ENCODE peak calls at places on chromosomes 2 and 18, in four cellular contexts. One of them, this sample, is unnamed.

GRCh38 chr2:10829304-10829703 is 16.7 kb upstream of the PDIA6 start:
- DNase-seq in CD4-positive, alpha-beta T cell: no peak
- DNase-seq in neural progenitor cell: no peak
- DNase-seq in epithelial cell of prostate: no peak
- DNase-seq in this sample: no peak

GRCh38 chr2:237731663-237732062 is 66.9 kb upstream of the RBM44 start:
- DNase-seq in CD4-positive, alpha-beta T cell: no peak
- DNase-seq in neural progenitor cell: no peak
- DNase-seq in epithelial cell of prostate: peak; percentile 43
- DNase-seq in this sample: no peak

GRCh38 chr2:165497659-165498306 is 28.3 kb downstream of the CSRNP3 start:
- DNase-seq in neural progenitor cell: no peak
- DNase-seq in CD4-positive, alpha-beta T cell: no peak
- DNase-seq in epithelial cell of prostate: no peak
- DNase-seq in this sample: no peak

GRCh38 chr2:62489162-62489561 is 16.8 kb downstream of the TMEM17 start:
- DNase-seq in epithelial cell of prostate: no peak
- DNase-seq in CD4-positive, alpha-beta T cell: no peak
- DNase-seq in neural progenitor cell: no peak
- DNase-seq in this sample: no peak

GRCh38 chr2:143128681-143129580 is at the start of gene ARHGAP15:
- DNase-seq in CD4-positive, alpha-beta T cell: peak; percentile 67
- DNase-seq in epithelial cell of prostate: no peak
- DNase-seq in neural progenitor cell: no peak
- DNase-seq in this sample: peak; percentile 89

GRCh38 chr2:229454934-229455631 is 184.0 kb upstream of the PID1 start:
- DNase-seq in epithelial cell of prostate: peak; percentile 39
- DNase-seq in CD4-positive, alpha-beta T cell: no peak
- DNase-seq in neural progenitor cell: no peak
- DNase-seq in this sample: no peak

GRCh38 chr2:206728277-206729199 is 10.3 kb upstream of the DYTN start:
- DNase-seq in neural progenitor cell: no peak
- DNase-seq in epithelial cell of prostate: peak; percentile 3
- DNase-seq in CD4-positive, alpha-beta T cell: no peak
- DNase-seq in this sample: no peak

GRCh38 chr2:239111401-239112100 is 263.7 kb downstream of the TWIST2 start:
- DNase-seq in epithelial cell of prostate: no peak
- DNase-seq in CD4-positive, alpha-beta T cell: no peak
- DNase-seq in neural progenitor cell: no peak
- DNase-seq in this sample: no peak

GRCh38 chr2:20005067-20005627 is 7.3 kb downstream of the MATN3 start:
- DNase-seq in neural progenitor cell: no peak
- DNase-seq in CD4-positive, alpha-beta T cell: no peak
- DNase-seq in epithelial cell of prostate: no peak
- DNase-seq in this sample: no peak

GRCh38 chr2:239377591-239377990 is 23.2 kb downstream of the HDAC4 start:
- DNase-seq in epithelial cell of prostate: no peak
- DNase-seq in CD4-positive, alpha-beta T cell: peak; percentile 24
- DNase-seq in neural progenitor cell: no peak
- DNase-seq in this sample: no peak

GRCh38 chr18:49854681-49855080 is 41.3 kb upstream of the ACAA2 start:
- DNase-seq in CD4-positive, alpha-beta T cell: no peak
- DNase-seq in epithelial cell of prostate: no peak
- DNase-seq in neural progenitor cell: no peak
- DNase-seq in this sample: no peak

GRCh38 chr2:11473604-11474440 is 7.9 kb upstream of the E2F6 start:
- DNase-seq in neural progenitor cell: peak; percentile 85
- DNase-seq in epithelial cell of prostate: no peak
- DNase-seq in CD4-positive, alpha-beta T cell: no peak
- DNase-seq in this sample: no peak

GRCh38 chr2:208224802-208225201 is 30.1 kb downstream of the IDH1 start:
- DNase-seq in epithelial cell of prostate: no peak
- DNase-seq in neural progenitor cell: no peak
- DNase-seq in CD4-positive, alpha-beta T cell: no peak
- DNase-seq in this sample: no peak

GRCh38 chr2:152432206-152432653 is 97.3 kb downstream of the FMNL2 start:
- DNase-seq in CD4-positive, alpha-beta T cell: no peak
- DNase-seq in epithelial cell of prostate: peak; percentile 85
- DNase-seq in neural progenitor cell: no peak
- DNase-seq in this sample: peak; percentile 38

GRCh38 chr2:187319441-187320108 is 128.5 kb downstream of the CALCRL start:
- DNase-seq in neural progenitor cell: no peak
- DNase-seq in epithelial cell of prostate: no peak
- DNase-seq in CD4-positive, alpha-beta T cell: no peak
- DNase-seq in this sample: no peak

GRCh38 chr2:174066871-174067270 is 101.7 kb upstream of the SP3 start:
- DNase-seq in epithelial cell of prostate: no peak
- DNase-seq in CD4-positive, alpha-beta T cell: no peak
- DNase-seq in neural progenitor cell: no peak
- DNase-seq in this sample: no peak

GRCh38 chr2:1492696-1493095 is 79.4 kb downstream of the TPO start:
- DNase-seq in CD4-positive, alpha-beta T cell: peak; percentile 25
- DNase-seq in epithelial cell of prostate: no peak
- DNase-seq in neural progenitor cell: no peak
- DNase-seq in this sample: no peak

GRCh38 chr2:229601936-229602335 is 112.4 kb downstream of the DNER start:
- DNase-seq in CD4-positive, alpha-beta T cell: no peak
- DNase-seq in epithelial cell of prostate: no peak
- DNase-seq in neural progenitor cell: no peak
- DNase-seq in this sample: no peak

GRCh38 chr2:88350641-88351601 is 101.6 kb downstream of the FOXI3 start:
- DNase-seq in neural progenitor cell: peak; percentile 84
- DNase-seq in CD4-positive, alpha-beta T cell: peak; percentile 70
- DNase-seq in epithelial cell of prostate: no peak
- DNase-seq in this sample: peak; percentile 36

GRCh38 chr2:23385351-23385747 is 370 bp downstream of the KLHL29 start:
- DNase-seq in neural progenitor cell: peak; percentile 76
- DNase-seq in CD4-positive, alpha-beta T cell: no peak
- DNase-seq in epithelial cell of prostate: no peak
- DNase-seq in this sample: no peak

GRCh38 chr2:180695570-180695969 is 284.8 kb upstream of the UBE2E3 start:
- DNase-seq in epithelial cell of prostate: no peak
- DNase-seq in neural progenitor cell: no peak
- DNase-seq in CD4-positive, alpha-beta T cell: no peak
- DNase-seq in this sample: no peak

GRCh38 chr2:136116813-136117390 is 1.0 kb downstream of the CXCR4 start:
- DNase-seq in epithelial cell of prostate: no peak
- DNase-seq in CD4-positive, alpha-beta T cell: peak; percentile 70
- DNase-seq in neural progenitor cell: peak; percentile 51
- DNase-seq in this sample: peak; percentile 70

GRCh38 chr18:5144629-5145028 is 52.4 kb downstream of the AKAIN1 start:
- DNase-seq in epithelial cell of prostate: no peak
- DNase-seq in CD4-positive, alpha-beta T cell: no peak
- DNase-seq in neural progenitor cell: no peak
- DNase-seq in this sample: no peak

GRCh38 chr2:159677654-159678053 is 34.7 kb upstream of the MARCHF7 start:
- DNase-seq in neural progenitor cell: no peak
- DNase-seq in epithelial cell of prostate: no peak
- DNase-seq in CD4-positive, alpha-beta T cell: no peak
- DNase-seq in this sample: no peak

GRCh38 chr2:53561155-53561554 is 206.4 kb upstream of the CHAC2 start:
- DNase-seq in neural progenitor cell: no peak
- DNase-seq in CD4-positive, alpha-beta T cell: no peak
- DNase-seq in epithelial cell of prostate: no peak
- DNase-seq in this sample: no peak

GRCh38 chr2:39642054-39642742 is 23.5 kb upstream of the TMEM178A start:
- DNase-seq in epithelial cell of prostate: peak; percentile 48
- DNase-seq in CD4-positive, alpha-beta T cell: no peak
- DNase-seq in neural progenitor cell: peak; percentile 13
- DNase-seq in this sample: no peak

GRCh38 chr2:39481611-39482010 is 44.5 kb upstream of the MAP4K3 start:
- DNase-seq in epithelial cell of prostate: no peak
- DNase-seq in CD4-positive, alpha-beta T cell: no peak
- DNase-seq in neural progenitor cell: no peak
- DNase-seq in this sample: no peak

GRCh38 chr2:196330645-196331044 is 159.3 kb upstream of the STK17B start:
- DNase-seq in epithelial cell of prostate: no peak
- DNase-seq in neural progenitor cell: no peak
- DNase-seq in CD4-positive, alpha-beta T cell: no peak
- DNase-seq in this sample: no peak

GRCh38 chr2:126761981-126762878 is 106.3 kb downstream of the GYPC start:
- DNase-seq in CD4-positive, alpha-beta T cell: no peak
- DNase-seq in neural progenitor cell: no peak
- DNase-seq in epithelial cell of prostate: no peak
- DNase-seq in this sample: no peak

GRCh38 chr2:24438106-24438505 is 52.9 kb upstream of the NCOA1 start:
- DNase-seq in epithelial cell of prostate: no peak
- DNase-seq in CD4-positive, alpha-beta T cell: no peak
- DNase-seq in neural progenitor cell: no peak
- DNase-seq in this sample: no peak

GRCh38 chr2:181130686-181131085 is 150.3 kb downstream of the UBE2E3 start:
- DNase-seq in CD4-positive, alpha-beta T cell: no peak
- DNase-seq in neural progenitor cell: no peak
- DNase-seq in epithelial cell of prostate: no peak
- DNase-seq in this sample: no peak

GRCh38 chr2:150259746-150260145 is 227.7 kb downstream of the RND3 start:
- DNase-seq in neural progenitor cell: peak; percentile 60
- DNase-seq in epithelial cell of prostate: no peak
- DNase-seq in CD4-positive, alpha-beta T cell: no peak
- DNase-seq in this sample: no peak

GRCh38 chr2:189798312-189799029 is 14.2 kb downstream of the PMS1 start:
- DNase-seq in epithelial cell of prostate: no peak
- DNase-seq in neural progenitor cell: no peak
- DNase-seq in CD4-positive, alpha-beta T cell: no peak
- DNase-seq in this sample: no peak

GRCh38 chr2:64283641-64284371 is 139.6 kb upstream of the PELI1 start:
- DNase-seq in epithelial cell of prostate: no peak
- DNase-seq in neural progenitor cell: no peak
- DNase-seq in CD4-positive, alpha-beta T cell: peak; percentile 39
- DNase-seq in this sample: no peak

DNA sequence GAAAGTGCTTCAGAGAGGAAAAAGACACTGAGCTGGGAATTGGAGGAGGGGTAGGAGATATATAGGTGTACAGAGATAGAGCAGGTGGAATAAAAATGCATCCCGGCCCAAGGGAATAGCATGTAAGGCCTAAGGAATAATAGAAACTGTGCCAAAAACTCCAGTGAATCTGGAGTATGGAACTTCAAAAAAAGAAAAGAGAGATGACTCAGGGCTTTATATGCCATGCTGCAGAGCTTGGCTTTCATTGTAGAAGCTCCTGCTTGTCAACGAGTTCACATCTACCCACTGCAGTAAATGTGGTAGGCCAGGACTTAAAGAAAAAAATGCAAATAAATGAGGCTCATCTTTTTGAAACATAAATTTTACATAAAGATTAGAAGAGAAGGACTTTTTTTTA is 131.8 kb downstream of the MREG start:
- DNase-seq in epithelial cell of prostate: no peak
- DNase-seq in CD4-positive, alpha-beta T cell: no peak
- DNase-seq in neural progenitor cell: no peak
- DNase-seq in this sample: no peak
- H3K27ac ChIP-seq in epithelial cell of prostate: no peak overlapping the region
- H3K27ac ChIP-seq in CD4-positive, alpha-beta T cell: no peak overlapping the region
- H3K27ac ChIP-seq in neural progenitor cell: no peak overlapping the region
- H3K27ac ChIP-seq in this sample: no peak overlapping the region

DNA sequence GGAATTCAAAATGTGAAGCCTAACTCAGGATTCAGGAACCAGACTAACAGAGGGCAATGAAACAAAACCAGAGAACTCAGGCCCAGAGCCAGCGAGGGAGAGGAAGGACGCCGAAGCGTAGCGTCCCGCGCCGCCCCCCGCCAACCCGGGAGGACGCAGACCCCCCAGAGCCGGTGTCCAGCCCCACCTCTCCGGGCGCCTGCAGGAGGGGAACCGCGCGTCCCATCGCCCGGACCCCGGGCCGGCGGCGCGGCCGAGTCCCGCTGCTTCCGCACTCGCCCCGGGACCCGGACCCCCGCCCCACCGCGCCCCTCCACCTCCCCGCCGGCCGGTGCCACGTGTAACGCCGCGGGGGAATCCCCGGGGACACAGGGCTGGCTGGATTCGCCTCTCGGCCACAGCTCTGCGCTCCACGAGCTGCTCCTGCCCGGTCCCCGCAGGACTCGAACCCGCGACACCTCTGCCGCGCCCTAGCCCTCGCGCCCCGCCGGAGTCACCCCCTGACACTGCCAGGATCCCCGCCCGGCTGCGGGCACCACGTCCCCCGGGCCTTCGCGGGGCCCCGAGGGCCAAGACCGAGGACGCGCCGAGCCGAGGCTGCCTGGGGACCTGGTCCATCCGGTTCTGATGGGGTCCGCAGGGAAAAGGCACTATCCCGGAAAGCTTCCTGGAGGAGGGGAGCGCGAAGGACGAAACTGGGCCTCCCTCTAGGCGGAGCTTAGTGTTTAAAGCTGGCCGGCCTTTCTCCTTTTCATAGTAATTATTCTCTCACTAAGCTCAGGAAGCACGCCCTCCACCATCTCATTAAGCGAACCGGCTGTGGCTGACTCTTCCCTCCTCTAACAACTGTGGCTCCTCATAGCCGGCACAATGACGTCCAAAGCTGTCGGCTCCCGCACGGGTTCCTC is 40.4 kb upstream of the FAM124B start:
- DNase-seq in CD4-positive, alpha-beta T cell: no peak
- DNase-seq in neural progenitor cell: no peak
- DNase-seq in epithelial cell of prostate: no peak
- DNase-seq in this sample: peak; percentile 18
- H3K27ac ChIP-seq in CD4-positive, alpha-beta T cell: no peak overlapping the region
- H3K27ac ChIP-seq in neural progenitor cell: no peak overlapping the region
- H3K27ac ChIP-seq in epithelial cell of prostate: peak overlapping the region; percentile 45
- H3K27ac ChIP-seq in this sample: no peak overlapping the region

DNA sequence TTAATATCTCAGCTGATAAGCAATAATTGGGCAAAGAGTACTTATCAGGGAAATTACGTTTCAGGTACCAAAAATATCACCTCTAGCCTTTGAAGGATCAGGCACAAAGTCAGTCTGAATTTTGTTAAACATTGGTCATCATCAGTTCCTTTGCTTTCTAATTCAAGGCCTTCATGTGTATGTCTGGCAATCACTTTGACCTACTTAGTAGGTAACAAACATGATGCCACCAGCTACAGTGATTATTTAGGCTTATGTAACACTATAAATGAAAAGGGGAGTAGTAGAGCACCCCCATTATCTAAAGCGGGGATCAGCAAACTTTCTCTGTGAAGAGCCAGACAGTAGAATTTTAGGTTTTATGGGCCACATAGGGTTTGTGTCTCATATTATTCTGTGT is 75.1 kb downstream of the RTN4 start:
- DNase-seq in neural progenitor cell: no peak
- DNase-seq in CD4-positive, alpha-beta T cell: no peak
- DNase-seq in epithelial cell of prostate: no peak
- DNase-seq in this sample: no peak
- H3K27ac ChIP-seq in neural progenitor cell: no peak overlapping the region
- H3K27ac ChIP-seq in CD4-positive, alpha-beta T cell: no peak overlapping the region
- H3K27ac ChIP-seq in epithelial cell of prostate: no peak overlapping the region
- H3K27ac ChIP-seq in this sample: no peak overlapping the region

GRCh38 chr18:42287047-42287446 is 332.0 kb downstream of the PIK3C3 start:
- DNase-seq in CD4-positive, alpha-beta T cell: no peak
- DNase-seq in neural progenitor cell: no peak
- DNase-seq in epithelial cell of prostate: no peak
- DNase-seq in this sample: no peak

GRCh38 chr18:42275949-42276730 is 321.1 kb downstream of the PIK3C3 start:
- DNase-seq in epithelial cell of prostate: no peak
- DNase-seq in CD4-positive, alpha-beta T cell: no peak
- DNase-seq in neural progenitor cell: no peak
- DNase-seq in this sample: no peak

GRCh38 chr18:42281124-42281523 is 326.1 kb downstream of the PIK3C3 start:
- DNase-seq in CD4-positive, alpha-beta T cell: no peak
- DNase-seq in epithelial cell of prostate: no peak
- DNase-seq in neural progenitor cell: no peak
- DNase-seq in this sample: no peak

GRCh38 chr18:42281851-42282250 is 326.8 kb downstream of the PIK3C3 start:
- DNase-seq in neural progenitor cell: no peak
- DNase-seq in epithelial cell of prostate: no peak
- DNase-seq in CD4-positive, alpha-beta T cell: no peak
- DNase-seq in this sample: no peak
- H3K27ac ChIP-seq in neural progenitor cell: no peak overlapping the region
- H3K27ac ChIP-seq in epithelial cell of prostate: no peak overlapping the region
- H3K27ac ChIP-seq in CD4-positive, alpha-beta T cell: no peak overlapping the region
- H3K27ac ChIP-seq in this sample: no peak overlapping the region

This sample was measured in HL-60.